ENCODE peak calls at places on chromosomes 1 and 21, in ten cellular contexts. T is anterior cingulate cortex; F is A172; B is AG04450; W is neural progenitor cell; V is fibroblast of lung; S is left colon; Q is breast epithelium; N is activated CD8-positive, alpha-beta memory T cell treated with anti-CD3 and anti-CD28 coated beads, Interleukin-2, amount 50 U/mL, for 4 hours; I is activated CD4-positive, alpha-beta T cell treated with anti-CD3 and anti-CD28 coated beads, Interleukin-2, amount 10 ng/mL, durations not matched to agents 7 days and 5 days. E is an unnamed sample.

GRCh38 chr1:175338447-175339135 is 146.0 kb upstream of the KIAA0040 start:
- DNase-seq in W (peak), S (peak), T (no peak), V (no peak), F (no peak), B (no peak), I (peak), N (peak), Q (no peak), E (peak)

GRCh38 chr1:230114245-230114651 is 47.2 kb downstream of the GALNT2 start:
- DNase-seq in T (no peak), F (no peak), S (no peak), N (no peak), Q (no peak), V (peak), W (no peak), I (no peak), B (no peak), E (no peak)

GRCh38 chr1:33758698-33759097 is 105.2 kb upstream of the HMGB4 start:
- DNase-seq in T (no peak), W (no peak), V (peak), I (no peak), B (peak), Q (no peak), N (no peak), F (no peak), S (no peak), E (no peak)

GRCh38 chr1:193741228-193741627 is 554.8 kb upstream of the B3GALT2 start:
- DNase-seq in I (no peak), F (no peak), B (no peak), Q (no peak), S (no peak), N (no peak), W (no peak), T (no peak), V (no peak), E (no peak)

GRCh38 chr21:39153842-39154241 is 29.4 kb downstream of the PSMG1 start:
- DNase-seq in B (no peak), S (no peak), F (no peak), Q (no peak), W (no peak), V (no peak), I (no peak), N (no peak), T (no peak), E (no peak)

GRCh38 chr1:58909162-58909560 is 125.3 kb upstream of the JUN start:
- DNase-seq in I (no peak), B (no peak), F (peak), Q (no peak), W (no peak), N (no peak), T (no peak), S (no peak), V (peak), E (no peak)

GRCh38 chr21:45329261-45330074 is 41.8 kb upstream of the POFUT2 start:
- DNase-seq in N (peak), I (no peak), S (no peak), F (peak), Q (no peak), V (no peak), W (no peak), T (no peak), B (no peak), E (peak)

GRCh38 chr1:64172458-64172983 is 30.9 kb upstream of the UBE2U start:
- DNase-seq in N (no peak), Q (no peak), T (no peak), S (no peak), I (no peak), V (peak), F (peak), W (no peak), B (no peak), E (peak)

GRCh38 chr1:230827081-230827681 is 41.1 kb downstream of the C1orf198 start:
- DNase-seq in T (no peak), Q (no peak), I (no peak), B (no peak), S (no peak), F (no peak), N (no peak), V (peak), W (no peak), E (no peak)

GRCh38 chr1:168054117-168054516 is 82.6 kb downstream of the GPR161 start:
- DNase-seq in F (no peak), V (no peak), Q (no peak), T (no peak), W (no peak), S (no peak), I (no peak), B (no peak), N (no peak), E (no peak)

GRCh38 chr21:43196789-43197188 is 28.0 kb downstream of the CRYAA start:
- DNase-seq in V (no peak), B (no peak), N (peak), F (no peak), T (no peak), W (peak), S (peak), Q (peak), I (no peak), E (no peak)

GRCh38 chr1:225304996-225305395 is 122.8 kb downstream of the LBR start:
- DNase-seq in W (no peak), F (no peak), S (no peak), Q (no peak), V (no peak), N (no peak), T (no peak), I (no peak), B (no peak), E (no peak)

GRCh38 chr1:241356519-241357365 is at the start of gene RGS7:
- DNase-seq in Q (peak), I (no peak), V (peak), T (peak), W (peak), F (peak), B (peak), S (peak), N (no peak), E (peak)

GRCh38 chr1:231866392-231867331 is 240.1 kb downstream of the DISC1 start:
- DNase-seq in S (peak), B (no peak), F (peak), Q (peak), V (peak), I (peak), N (peak), T (no peak), W (peak), E (peak)

GRCh38 chr1:56301791-56302190 is 277.6 kb downstream of the PLPP3 start:
- DNase-seq in S (no peak), T (no peak), B (peak), V (peak), W (no peak), I (no peak), N (no peak), F (peak), Q (no peak), E (no peak)

GRCh38 chr21:46648539-46648938 is 13.1 kb downstream of the PRMT2 start:
- DNase-seq in N (no peak), Q (no peak), W (no peak), F (no peak), V (no peak), B (no peak), S (no peak), I (no peak), T (no peak), E (no peak)

GRCh38 chr1:51653127-51653526 is 36.2 kb downstream of the OSBPL9 start:
- DNase-seq in F (no peak), B (no peak), V (no peak), Q (no peak), W (peak), I (no peak), T (no peak), S (no peak), N (no peak), E (no peak)

GRCh38 chr1:57450981-57451380 is 27.1 kb upstream of the DAB1 start:
- DNase-seq in V (no peak), S (no peak), Q (no peak), T (no peak), W (no peak), F (no peak), B (no peak), N (no peak), I (no peak), E (no peak)